ENCODE peak calls at places on chromosomes 12 and 14, in nine cellular contexts. One of them, this sample, is unnamed.

GRCh38 chr12:118190266-118190665 is 54.3 kb downstream of the PEBP1 start:
- DNase-seq in HCT116: no peak
- DNase-seq in fibroblast of mammary gland: peak; percentile 51
- DNase-seq in sigmoid colon: no peak
- DNase-seq in thoracic aorta: no peak
- DNase-seq in heart right ventricle: no peak
- DNase-seq in brain microvascular endothelial cell: peak; percentile 12
- DNase-seq in PC-3: no peak
- DNase-seq in colonic mucosa: no peak
- DNase-seq in this sample: peak; percentile 18

GRCh38 chr14:58270628-58271027 is 26.0 kb downstream of the PSMA3 start:
- DNase-seq in HCT116: no peak
- DNase-seq in fibroblast of mammary gland: peak; percentile 31
- DNase-seq in sigmoid colon: no peak
- DNase-seq in thoracic aorta: no peak
- DNase-seq in heart right ventricle: no peak
- DNase-seq in brain microvascular endothelial cell: no peak
- DNase-seq in PC-3: peak; percentile 56
- DNase-seq in colonic mucosa: no peak
- DNase-seq in this sample: no peak

GRCh38 chr12:102965281-102966155 is 8.0 kb downstream of the ASCL1 start:
- DNase-seq in HCT116: no peak
- DNase-seq in fibroblast of mammary gland: no peak
- DNase-seq in sigmoid colon: no peak
- DNase-seq in thoracic aorta: no peak
- DNase-seq in heart right ventricle: no peak
- DNase-seq in brain microvascular endothelial cell: no peak
- DNase-seq in PC-3: no peak
- DNase-seq in colonic mucosa: no peak
- DNase-seq in this sample: no peak

GRCh38 chr12:58301337-58302122 is 360.2 kb downstream of the ATP23 start:
- DNase-seq in HCT116: no peak
- DNase-seq in fibroblast of mammary gland: no peak
- DNase-seq in sigmoid colon: no peak
- DNase-seq in thoracic aorta: no peak
- DNase-seq in heart right ventricle: no peak
- DNase-seq in brain microvascular endothelial cell: no peak
- DNase-seq in PC-3: no peak
- DNase-seq in colonic mucosa: no peak
- DNase-seq in this sample: no peak

GRCh38 chr14:24279301-24280186 is 8.1 kb upstream of the RABGGTA start:
- DNase-seq in HCT116: no peak
- DNase-seq in fibroblast of mammary gland: peak; percentile 6
- DNase-seq in sigmoid colon: no peak
- DNase-seq in thoracic aorta: no peak
- DNase-seq in heart right ventricle: peak; percentile 40
- DNase-seq in brain microvascular endothelial cell: no peak
- DNase-seq in PC-3: peak; percentile 56
- DNase-seq in colonic mucosa: no peak
- DNase-seq in this sample: no peak

GRCh38 chr12:52004042-52004648 is 2.6 kb upstream of the TAMALIN start:
- DNase-seq in HCT116: no peak
- DNase-seq in fibroblast of mammary gland: peak; percentile 44
- DNase-seq in sigmoid colon: peak; percentile 82
- DNase-seq in thoracic aorta: no peak
- DNase-seq in heart right ventricle: peak; percentile 40
- DNase-seq in brain microvascular endothelial cell: peak; percentile 39
- DNase-seq in PC-3: peak; percentile 65
- DNase-seq in colonic mucosa: peak; percentile 74
- DNase-seq in this sample: peak; percentile 52

GRCh38 chr12:117063162-117063911 is 35.9 kb downstream of the TESC start:
- DNase-seq in HCT116: no peak
- DNase-seq in fibroblast of mammary gland: no peak
- DNase-seq in sigmoid colon: no peak
- DNase-seq in thoracic aorta: no peak
- DNase-seq in heart right ventricle: no peak
- DNase-seq in brain microvascular endothelial cell: no peak
- DNase-seq in PC-3: no peak
- DNase-seq in colonic mucosa: peak; percentile 31
- DNase-seq in this sample: no peak

GRCh38 chr12:15001733-15002471 is 29.1 kb downstream of the PDE6H start:
- DNase-seq in HCT116: no peak
- DNase-seq in fibroblast of mammary gland: peak; percentile 35
- DNase-seq in sigmoid colon: peak; percentile 91
- DNase-seq in thoracic aorta: no peak
- DNase-seq in heart right ventricle: peak; percentile 40
- DNase-seq in brain microvascular endothelial cell: peak; percentile 5
- DNase-seq in PC-3: no peak
- DNase-seq in colonic mucosa: no peak
- DNase-seq in this sample: no peak

GRCh38 chr14:95361373-95362179 is 41.9 kb upstream of the CLMN start:
- DNase-seq in HCT116: peak; percentile 24
- DNase-seq in fibroblast of mammary gland: peak; percentile 44
- DNase-seq in sigmoid colon: no peak
- DNase-seq in thoracic aorta: no peak
- DNase-seq in heart right ventricle: peak; percentile 49
- DNase-seq in brain microvascular endothelial cell: no peak
- DNase-seq in PC-3: peak; percentile 58
- DNase-seq in colonic mucosa: peak; percentile 72
- DNase-seq in this sample: no peak

GRCh38 chr12:121968880-121969279 is 50.5 kb downstream of the CFAP251 start:
- DNase-seq in HCT116: no peak
- DNase-seq in fibroblast of mammary gland: no peak
- DNase-seq in sigmoid colon: no peak
- DNase-seq in thoracic aorta: no peak
- DNase-seq in heart right ventricle: no peak
- DNase-seq in brain microvascular endothelial cell: no peak
- DNase-seq in PC-3: no peak
- DNase-seq in colonic mucosa: no peak
- DNase-seq in this sample: no peak

GRCh38 chr12:110931315-110931728 is 10.9 kb upstream of the MYL2 start:
- DNase-seq in HCT116: no peak
- DNase-seq in fibroblast of mammary gland: no peak
- DNase-seq in sigmoid colon: no peak
- DNase-seq in thoracic aorta: no peak
- DNase-seq in heart right ventricle: peak; percentile 82
- DNase-seq in brain microvascular endothelial cell: no peak
- DNase-seq in PC-3: no peak
- DNase-seq in colonic mucosa: no peak
- DNase-seq in this sample: no peak

GRCh38 chr14:104582649-104583048 is 3.1 kb downstream of the C14orf180 start:
- DNase-seq in HCT116: no peak
- DNase-seq in fibroblast of mammary gland: no peak
- DNase-seq in sigmoid colon: no peak
- DNase-seq in thoracic aorta: no peak
- DNase-seq in heart right ventricle: peak; percentile 81
- DNase-seq in brain microvascular endothelial cell: no peak
- DNase-seq in PC-3: no peak
- DNase-seq in colonic mucosa: no peak
- DNase-seq in this sample: no peak

GRCh38 chr14:103137721-103138482 is 14.6 kb downstream of the TNFAIP2 start:
- DNase-seq in HCT116: no peak
- DNase-seq in fibroblast of mammary gland: no peak
- DNase-seq in sigmoid colon: no peak
- DNase-seq in thoracic aorta: no peak
- DNase-seq in heart right ventricle: no peak
- DNase-seq in brain microvascular endothelial cell: no peak
- DNase-seq in PC-3: no peak
- DNase-seq in colonic mucosa: no peak
- DNase-seq in this sample: no peak
- H3K4me3 ChIP-seq in HCT116: no peak overlapping the region
- H3K4me3 ChIP-seq in fibroblast of mammary gland: no peak overlapping the region
- H3K4me3 ChIP-seq in sigmoid colon: no peak overlapping the region
- H3K4me3 ChIP-seq in thoracic aorta: peak overlapping the region; percentile 40
- H3K4me3 ChIP-seq in heart right ventricle: no peak overlapping the region
- H3K4me3 ChIP-seq in brain microvascular endothelial cell: no peak overlapping the region
- H3K4me3 ChIP-seq in PC-3: no peak overlapping the region
- H3K4me3 ChIP-seq in colonic mucosa: no peak overlapping the region
- H3K4me3 ChIP-seq in this sample: no peak overlapping the region

DNA sequence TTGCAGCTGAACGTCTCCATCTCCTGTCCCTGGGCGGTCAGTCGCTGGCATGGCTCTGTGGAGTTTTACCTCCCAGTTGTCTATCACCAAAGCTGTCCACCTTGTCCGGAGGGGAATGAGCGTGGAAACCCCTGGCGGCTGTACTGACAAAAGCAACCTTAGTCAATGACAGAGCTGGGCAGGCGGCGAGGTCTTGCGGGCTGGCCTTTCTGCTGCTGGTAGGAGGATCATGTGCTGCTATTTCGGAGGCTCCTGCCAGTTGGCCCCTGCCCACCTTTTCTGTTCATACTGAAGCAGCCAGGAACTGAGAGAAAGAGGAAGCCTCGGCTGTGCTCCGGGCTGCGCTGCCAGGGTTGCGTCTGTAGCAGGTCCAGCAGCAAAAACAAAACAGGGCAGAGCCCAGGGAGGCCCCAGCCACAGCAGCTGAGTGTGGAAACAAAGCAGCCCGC is 57.7 kb downstream of the HMGA2 start:
- DNase-seq in HCT116: no peak
- DNase-seq in fibroblast of mammary gland: peak; percentile 70
- DNase-seq in sigmoid colon: peak; percentile 95
- DNase-seq in thoracic aorta: peak; percentile 21
- DNase-seq in heart right ventricle: peak; percentile 77
- DNase-seq in brain microvascular endothelial cell: no peak
- DNase-seq in PC-3: no peak
- DNase-seq in colonic mucosa: peak; percentile 39
- DNase-seq in this sample: peak; percentile 42
- TF ChIP-seq CTCF in HCT116: no peak
- TF ChIP-seq CTCF in fibroblast of mammary gland: peak; percentile 33
- TF ChIP-seq CTCF in sigmoid colon: peak; percentile 36
- TF ChIP-seq CTCF in thoracic aorta: peak; percentile 29
- TF ChIP-seq CTCF in heart right ventricle: peak; percentile 24
- TF ChIP-seq CTCF in brain microvascular endothelial cell: peak; percentile 56
- TF ChIP-seq CTCF in PC-3: no peak
- TF ChIP-seq CTCF in colonic mucosa: no peak
- TF ChIP-seq CTCF in this sample: peak; percentile 2

GRCh38 chr12:68537571-68537970 is 73.1 kb upstream of the RAP1B start:
- DNase-seq in HCT116: no peak
- DNase-seq in fibroblast of mammary gland: no peak
- DNase-seq in sigmoid colon: no peak
- DNase-seq in thoracic aorta: no peak
- DNase-seq in heart right ventricle: no peak
- DNase-seq in brain microvascular endothelial cell: no peak
- DNase-seq in PC-3: no peak
- DNase-seq in colonic mucosa: no peak
- DNase-seq in this sample: no peak

GRCh38 chr12:68538722-68539614 is 71.7 kb upstream of the RAP1B start:
- DNase-seq in HCT116: no peak
- DNase-seq in fibroblast of mammary gland: peak; percentile 70
- DNase-seq in sigmoid colon: peak; percentile 80
- DNase-seq in thoracic aorta: peak; percentile 6
- DNase-seq in heart right ventricle: peak; percentile 59
- DNase-seq in brain microvascular endothelial cell: peak; percentile 62
- DNase-seq in PC-3: no peak
- DNase-seq in colonic mucosa: peak; percentile 24
- DNase-seq in this sample: peak; percentile 25

GRCh38 chr12:68536885-68537284 is 73.8 kb upstream of the RAP1B start:
- DNase-seq in HCT116: no peak
- DNase-seq in fibroblast of mammary gland: no peak
- DNase-seq in sigmoid colon: no peak
- DNase-seq in thoracic aorta: no peak
- DNase-seq in heart right ventricle: no peak
- DNase-seq in brain microvascular endothelial cell: no peak
- DNase-seq in PC-3: no peak
- DNase-seq in colonic mucosa: no peak
- DNase-seq in this sample: no peak

GRCh38 chr12:68534108-68534507 is 76.6 kb upstream of the RAP1B start:
- DNase-seq in HCT116: no peak
- DNase-seq in fibroblast of mammary gland: no peak
- DNase-seq in sigmoid colon: no peak
- DNase-seq in thoracic aorta: no peak
- DNase-seq in heart right ventricle: no peak
- DNase-seq in brain microvascular endothelial cell: no peak
- DNase-seq in PC-3: no peak
- DNase-seq in colonic mucosa: no peak
- DNase-seq in this sample: no peak

DNA sequence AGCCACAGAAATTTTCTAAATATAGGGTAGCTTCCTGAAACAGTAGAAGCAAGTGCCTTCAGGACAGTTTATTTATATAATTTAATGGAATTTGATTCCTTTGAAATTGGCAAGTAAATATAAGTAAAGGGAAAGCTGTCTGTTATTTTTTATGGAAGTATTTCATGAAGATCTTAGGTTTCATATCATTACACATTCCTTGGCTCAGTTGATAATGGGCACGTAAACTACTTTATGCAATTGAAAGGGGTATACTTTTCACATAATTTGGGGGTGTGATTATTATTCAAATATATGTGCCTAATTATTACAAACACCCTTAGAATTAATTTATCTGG is 71.1 kb upstream of the RAP1B start:
- DNase-seq in HCT116: no peak
- DNase-seq in fibroblast of mammary gland: no peak
- DNase-seq in sigmoid colon: no peak
- DNase-seq in thoracic aorta: no peak
- DNase-seq in heart right ventricle: no peak
- DNase-seq in brain microvascular endothelial cell: no peak
- DNase-seq in PC-3: no peak
- DNase-seq in colonic mucosa: no peak
- DNase-seq in this sample: no peak
- H3K4me3 ChIP-seq in HCT116: no peak overlapping the region
- H3K4me3 ChIP-seq in fibroblast of mammary gland: no peak overlapping the region
- H3K4me3 ChIP-seq in sigmoid colon: no peak overlapping the region
- H3K4me3 ChIP-seq in thoracic aorta: peak overlapping the region; percentile 58
- H3K4me3 ChIP-seq in heart right ventricle: peak overlapping the region; percentile 35
- H3K4me3 ChIP-seq in brain microvascular endothelial cell: no peak overlapping the region
- H3K4me3 ChIP-seq in PC-3: no peak overlapping the region
- H3K4me3 ChIP-seq in colonic mucosa: no peak overlapping the region
- H3K4me3 ChIP-seq in this sample: no peak overlapping the region

GRCh38 chr12:99390707-99391106 is 256.8 kb upstream of the GARIN6 start:
- DNase-seq in HCT116: no peak
- DNase-seq in fibroblast of mammary gland: peak; percentile 2
- DNase-seq in sigmoid colon: no peak
- DNase-seq in thoracic aorta: no peak
- DNase-seq in heart right ventricle: no peak
- DNase-seq in brain microvascular endothelial cell: peak; percentile 3
- DNase-seq in PC-3: peak; percentile 56
- DNase-seq in colonic mucosa: no peak
- DNase-seq in this sample: no peak

GRCh38 chr12:99383258-99383657 is 264.3 kb upstream of the GARIN6 start:
- DNase-seq in HCT116: no peak
- DNase-seq in fibroblast of mammary gland: no peak
- DNase-seq in sigmoid colon: no peak
- DNase-seq in thoracic aorta: no peak
- DNase-seq in heart right ventricle: no peak
- DNase-seq in brain microvascular endothelial cell: no peak
- DNase-seq in PC-3: no peak
- DNase-seq in colonic mucosa: no peak
- DNase-seq in this sample: no peak

GRCh38 chr12:99387661-99388060 is 259.9 kb upstream of the GARIN6 start:
- DNase-seq in HCT116: no peak
- DNase-seq in fibroblast of mammary gland: no peak
- DNase-seq in sigmoid colon: no peak
- DNase-seq in thoracic aorta: no peak
- DNase-seq in heart right ventricle: no peak
- DNase-seq in brain microvascular endothelial cell: no peak
- DNase-seq in PC-3: no peak
- DNase-seq in colonic mucosa: no peak
- DNase-seq in this sample: no peak

GRCh38 chr12:99389751-99390150 is 257.8 kb upstream of the GARIN6 start:
- DNase-seq in HCT116: no peak
- DNase-seq in fibroblast of mammary gland: no peak
- DNase-seq in sigmoid colon: no peak
- DNase-seq in thoracic aorta: no peak
- DNase-seq in heart right ventricle: no peak
- DNase-seq in brain microvascular endothelial cell: no peak
- DNase-seq in PC-3: no peak
- DNase-seq in colonic mucosa: no peak
- DNase-seq in this sample: no peak

GRCh38 chr12:99386907-99387306 is 260.6 kb upstream of the GARIN6 start:
- DNase-seq in HCT116: peak; percentile 28
- DNase-seq in fibroblast of mammary gland: peak; percentile 51
- DNase-seq in sigmoid colon: no peak
- DNase-seq in thoracic aorta: no peak
- DNase-seq in heart right ventricle: no peak
- DNase-seq in brain microvascular endothelial cell: peak; percentile 11
- DNase-seq in PC-3: peak; percentile 76
- DNase-seq in colonic mucosa: no peak
- DNase-seq in this sample: peak; percentile 1
- TF ChIP-seq CTCF in HCT116: peak; percentile 65
- TF ChIP-seq CTCF in fibroblast of mammary gland: peak; percentile 43
- TF ChIP-seq CTCF in sigmoid colon: no peak
- TF ChIP-seq CTCF in thoracic aorta: no peak
- TF ChIP-seq CTCF in heart right ventricle: peak; percentile 10
- TF ChIP-seq CTCF in brain microvascular endothelial cell: peak; percentile 54
- TF ChIP-seq CTCF in PC-3: peak; percentile 89
- TF ChIP-seq CTCF in colonic mucosa: no peak
- TF ChIP-seq CTCF in this sample: peak; percentile 32